ENCODE peak calls at places on chromosomes 12 and 14, in eight cellular contexts. C is gastrocnemius medialis, Q is right lobe of liver, O is body of pancreas, E is OCI-LY7, B is hepatocyte, F is psoas muscle, T is left lung. R is an unnamed sample. For H3K4me1, the result is how much of the 10 kb centered on the place peaks cover.

GRCh38 chr12:98425859-98426258 is 89.5 kb upstream of the TMPO start:
- DNase-seq in F (no peak), C (no peak), Q (no peak), E (no peak), T (no peak), B (no peak), O (no peak), R (no peak)

GRCh38 chr12:75727577-75727976 is 216.2 kb upstream of the KRR1 start:
- DNase-seq in Q (no peak), T (no peak), C (no peak), E (no peak), B (no peak), O (no peak), F (no peak), R (no peak)

GRCh38 chr12:75657866-75658265 is 146.5 kb upstream of the KRR1 start:
- DNase-seq in O (no peak), F (no peak), C (no peak), E (no peak), Q (no peak), T (no peak), B (no peak), R (no peak)

GRCh38 chr12:3680919-3681594 is 71.9 kb downstream of the CRACR2A start:
- DNase-seq in E (no peak), T (no peak), Q (peak), F (peak), C (no peak), B (peak), O (no peak), R (no peak)

GRCh38 chr12:115946867-115947695 is 330.4 kb downstream of the MED13L start:
- DNase-seq in E (no peak), B (no peak), Q (no peak), T (no peak), C (no peak), O (no peak), F (no peak), R (no peak)

GRCh38 chr14:70036665-70037064 is 152.1 kb downstream of the SLC8A3 start:
- DNase-seq in C (no peak), E (no peak), T (no peak), F (no peak), O (no peak), Q (no peak), B (no peak), R (no peak)

GRCh38 chr14:50312734-50313054 is 570 bp downstream of the DMAC2L start:
- DNase-seq in T (no peak), C (no peak), E (peak), Q (no peak), F (no peak), O (no peak), B (no peak), R (no peak)

GRCh38 chr12:93784339-93785086 is 107.3 kb downstream of the CRADD start:
- DNase-seq in T (no peak), Q (no peak), F (peak), B (peak), E (no peak), C (peak), O (peak), R (peak)

GRCh38 chr12:31590730-31591307 is at the start of gene DENND5B:
- DNase-seq in O (peak), B (peak), E (peak), T (peak), Q (peak), F (peak), C (peak), R (peak)

GRCh38 chr14:98925362-98926040 is 346.5 kb downstream of the BCL11B start:
- DNase-seq in Q (no peak), F (no peak), E (peak), O (no peak), T (no peak), C (no peak), B (no peak), R (peak)

GRCh38 chr14:105387530-105387922 is 10.8 kb upstream of the TEX22 start:
- DNase-seq in O (no peak), E (no peak), B (no peak), T (peak), Q (no peak), C (no peak), F (peak), R (no peak)

GRCh38 chr14:99125616-99126431 is 146.2 kb downstream of the BCL11B start:
- DNase-seq in B (no peak), Q (no peak), O (no peak), E (no peak), T (no peak), F (no peak), C (no peak), R (peak)

GRCh38 chr12:78787576-78787975 is 77.0 kb upstream of the SYT1 start:
- DNase-seq in B (no peak), O (no peak), Q (no peak), E (no peak), C (no peak), T (no peak), F (no peak), R (no peak)

GRCh38 chr14:51744372-51745150 is 92.9 kb downstream of the FRMD6 start:
- DNase-seq in B (no peak), T (no peak), E (no peak), C (no peak), F (no peak), O (no peak), Q (no peak), R (no peak)

GRCh38 chr12:50933459-50934124 is 18.8 kb upstream of the HIGD1C start:
- DNase-seq in T (no peak), C (no peak), Q (no peak), B (peak), E (no peak), O (no peak), F (no peak), R (no peak)

GRCh38 chr14:90842726-90843125 is 26.5 kb upstream of the TTC7B start:
- DNase-seq in B (no peak), O (no peak), F (no peak), T (no peak), E (no peak), C (no peak), Q (no peak), R (no peak)

GRCh38 chr14:104967414-104968152 is 10.6 kb downstream of the AHNAK2 start:
- DNase-seq in E (no peak), O (peak), T (peak), B (peak), C (peak), Q (peak), F (peak), R (peak)

GRCh38 chr12:91053951-91054715 is 3.7 kb downstream of the KERA start:
- DNase-seq in Q (no peak), F (no peak), E (no peak), O (peak), T (no peak), B (peak), C (no peak), R (peak)

GRCh38 chr12:121637231-121637914 is 11.0 kb downstream of the ORAI1 start:
- DNase-seq in F (peak), O (peak), E (peak), B (no peak), T (peak), C (peak), Q (no peak), R (no peak)

GRCh38 chr14:68282479-68283377 is 463.1 kb downstream of the RAD51B start:
- DNase-seq in F (no peak), B (no peak), T (no peak), Q (no peak), C (no peak), E (peak), O (no peak), R (no peak)

GRCh38 chr12:131050463-131051154 is 96.9 kb downstream of the ADGRD1 start:
- DNase-seq in T (peak), B (no peak), F (peak), Q (no peak), O (no peak), C (no peak), E (no peak), R (no peak)

GRCh38 chr12:112924986-112925385 is 13.3 kb upstream of the OAS3 start:
- DNase-seq in T (no peak), O (no peak), Q (no peak), B (peak), C (no peak), F (no peak), E (no peak), R (no peak)

GRCh38 chr12:75848961-75849360 is 182.6 kb downstream of the PHLDA1 start:
- DNase-seq in Q (no peak), T (no peak), C (no peak), F (no peak), O (no peak), B (no peak), E (no peak), R (no peak)

GRCh38 chr14:50225067-50225973 is 6.1 kb downstream of the SOS2 start:
- DNase-seq in F (no peak), C (no peak), Q (no peak), E (no peak), T (no peak), O (peak), B (no peak), R (no peak)

GRCh38 chr12:4720637-4720995 is 416 bp downstream of the GALNT8 start:
- DNase-seq in B (peak), T (no peak), O (no peak), C (no peak), F (no peak), Q (no peak), E (no peak), R (no peak)

GRCh38 chr12:125228519-125229260 is 163.5 kb downstream of the AACS start:
- DNase-seq in C (no peak), F (no peak), Q (no peak), B (no peak), T (no peak), O (no peak), E (no peak), R (no peak)

GRCh38 chr14:101476931-101477553 is 84.3 kb upstream of the DIO3 start:
- DNase-seq in F (no peak), C (no peak), B (peak), O (peak), E (peak), T (no peak), Q (peak), R (peak)

GRCh38 chr14:38171197-38171596 is 36.5 kb upstream of the SSTR1 start:
- DNase-seq in F (no peak), T (no peak), O (no peak), C (no peak), Q (no peak), B (no peak), E (no peak), R (no peak)

GRCh38 chr14:95365401-95365800 is 45.7 kb upstream of the CLMN start:
- DNase-seq in F (no peak), T (no peak), B (no peak), Q (no peak), C (no peak), O (no peak), E (no peak), R (no peak)
- H3K4me1 ChIP-seq in F (under half), T (under half), B (under half), Q (under half), C (under half), O (under half), E (under half), R (under half)

GRCh38 chr12:107931761-107932160 is 157.3 kb downstream of the ASCL4 start:
- DNase-seq in F (no peak), E (no peak), C (no peak), Q (no peak), B (no peak), O (no peak), T (no peak), R (no peak)

GRCh38 chr12:107925125-107925524 is 150.6 kb downstream of the ASCL4 start:
- DNase-seq in Q (no peak), O (no peak), F (no peak), E (no peak), T (no peak), B (no peak), C (no peak), R (no peak)

GRCh38 chr12:107929436-107929835 is 154.9 kb downstream of the ASCL4 start:
- DNase-seq in B (peak), F (no peak), E (peak), C (no peak), Q (no peak), T (no peak), O (no peak), R (no peak)
- TF ChIP-seq CTCF in B (peak), F (no peak), E (peak), C (no peak), Q (no peak), T (no peak), O (no peak), R (no peak)

GRCh38 chr12:68621092-68622081 is 10.7 kb downstream of the RAP1B start:
- DNase-seq in E (no peak), Q (no peak), B (no peak), O (no peak), F (no peak), T (no peak), C (no peak), R (no peak)
- H3K4me1 ChIP-seq in E (half or more), Q (under half), B (under half), O (half or more), F (half or more), T (under half), C (half or more), R (half or more)

GRCh38 chr14:23556700-23557440 is 799 bp downstream of the THTPA start:
- DNase-seq in T (no peak), O (no peak), B (no peak), C (no peak), F (no peak), Q (no peak), E (peak), R (no peak)

GRCh38 chr14:23557946-23558345 is 1.9 kb downstream of the THTPA start:
- DNase-seq in C (no peak), B (no peak), E (no peak), O (no peak), Q (no peak), T (no peak), F (no peak), R (no peak)

GRCh38 chr14:23555533-23555881 is 564 bp upstream of the THTPA start:
- DNase-seq in T (no peak), O (no peak), C (no peak), B (no peak), Q (no peak), E (no peak), F (no peak), R (no peak)

GRCh38 chr14:23557521-23557920 is 1.4 kb downstream of the THTPA start:
- DNase-seq in E (peak), C (no peak), O (no peak), B (no peak), F (no peak), Q (no peak), T (no peak), R (no peak)

DNA sequence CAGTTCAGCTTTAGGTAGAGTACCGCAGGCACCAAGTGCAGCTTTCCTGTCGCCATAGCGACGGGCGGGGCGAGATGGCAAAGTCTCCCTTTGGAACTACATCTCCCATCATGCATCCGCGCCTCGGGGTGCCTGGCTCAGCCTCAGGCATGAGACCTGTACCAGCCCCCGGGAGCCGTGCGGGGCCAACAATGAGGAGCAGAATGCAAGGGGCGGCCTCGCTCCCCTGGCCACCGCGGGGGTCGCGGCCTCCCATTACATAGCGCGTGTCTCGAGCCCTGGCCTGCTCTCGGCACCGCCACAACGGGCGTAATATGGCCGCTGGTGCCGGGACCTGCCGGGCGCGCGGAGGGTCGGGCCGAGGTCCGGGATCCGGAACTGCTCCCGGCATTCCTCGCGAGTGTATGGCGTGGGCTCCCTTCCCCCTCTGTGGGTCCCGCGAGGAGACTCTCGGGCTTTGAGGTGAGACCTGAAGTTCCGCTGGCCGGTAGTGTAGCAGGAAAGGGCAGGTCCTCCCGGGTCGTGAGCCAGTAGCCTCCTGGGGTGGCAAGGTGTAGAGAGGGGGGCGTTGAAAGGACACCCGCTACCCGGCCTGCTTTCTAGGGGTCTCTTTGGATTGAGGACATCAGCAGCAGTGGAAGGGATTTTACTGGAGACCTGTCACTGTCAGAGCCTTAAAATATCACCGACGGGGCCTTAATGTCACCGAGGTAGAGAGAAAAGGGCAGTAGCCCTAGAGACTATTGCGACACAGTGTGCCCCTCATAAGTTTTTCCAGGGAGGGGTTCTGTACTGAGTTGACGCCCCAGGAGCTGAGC is at the start of gene THTPA:
- DNase-seq in B (peak), C (peak), F (peak), T (peak), E (peak), O (peak), Q (peak), R (peak)
- TF ChIP-seq CTCF in B (no peak), C (no peak), F (no peak), T (no peak), E (no peak), O (no peak), Q (no peak), R (no peak)

GRCh38 chr12:80551897-80552296 is 107.9 kb downstream of the PTPRQ start:
- DNase-seq in T (no peak), B (peak), Q (no peak), F (no peak), C (no peak), E (no peak), O (peak), R (no peak)

GRCh38 chr12:80556566-80556965 is 112.5 kb downstream of the PTPRQ start:
- DNase-seq in C (no peak), Q (no peak), E (no peak), F (no peak), B (no peak), O (no peak), T (no peak), R (no peak)

GRCh38 chr12:80553316-80553715 is 109.3 kb downstream of the PTPRQ start:
- DNase-seq in Q (no peak), E (no peak), T (no peak), B (peak), F (no peak), C (no peak), O (no peak), R (no peak)
- H3K4me1 ChIP-seq in Q (under half), E (under half), T (under half), B (under half), F (under half), C (under half), O (under half), R (under half)

GRCh38 chr14:74801396-74801795 is 38.3 kb downstream of the YLPM1 start:
- DNase-seq in B (no peak), Q (no peak), E (no peak), C (no peak), O (no peak), F (no peak), T (no peak), R (no peak)

GRCh38 chr14:74800780-74801179 is 37.7 kb downstream of the YLPM1 start:
- DNase-seq in F (no peak), T (no peak), B (no peak), C (no peak), O (no peak), Q (no peak), E (no peak), R (no peak)

GRCh38 chr14:74799765-74800164 is 36.6 kb downstream of the YLPM1 start:
- DNase-seq in T (no peak), C (no peak), Q (no peak), O (no peak), B (no peak), E (no peak), F (no peak), R (no peak)

GRCh38 chr14:74804219-74804825 is 41.2 kb downstream of the YLPM1 start:
- DNase-seq in O (no peak), T (no peak), C (no peak), Q (no peak), E (peak), F (no peak), B (peak), R (no peak)
- TF ChIP-seq CTCF in O (peak), T (peak), C (peak), Q (peak), E (peak), F (peak), B (peak), R (no peak)

GRCh38 chr12:132422057-132423043 is 67.6 kb upstream of the FBRSL1 start:
- DNase-seq in E (no peak), T (peak), O (no peak), Q (no peak), F (no peak), B (no peak), C (no peak), R (no peak)
- H3K4me1 ChIP-seq in E (under half), T (under half), O (under half), Q (under half), F (under half), B (under half), C (under half), R (under half)

R was measured in sigmoid colon.